ENCODE peak calls at places on chromosomes 13 and 19, in six cellular contexts. X is activated T-cell treated with anti-CD3 and anti-CD28 coated beads for 24 hours, S is Calu3, Q is breast epithelium, J is Daoy, T is pancreas. F is an unnamed sample.

GRCh38 chr19:46812898-46813569 is 24.6 kb upstream of the SLC1A5 start:
- DNase-seq in X (no peak), S (no peak), Q (peak), J (no peak), T (no peak), F (peak)

GRCh38 chr13:27788271-27788670 is 4.0 kb upstream of the GSX1 start:
- DNase-seq in X (no peak), S (no peak), Q (no peak), J (no peak), T (no peak), F (no peak)

GRCh38 chr13:31209172-31209818 is 9.5 kb downstream of the B3GLCT start:
- DNase-seq in X (no peak), S (no peak), Q (peak), J (peak), T (no peak), F (peak)

GRCh38 chr13:94641432-94641941 is 39.8 kb downstream of the GPR180 start:
- DNase-seq in X (no peak), S (no peak), Q (no peak), J (peak), T (no peak), F (no peak)

GRCh38 chr19:51552996-51553725 is 17.9 kb upstream of the ZNF175 start:
- DNase-seq in X (peak), S (peak), Q (no peak), J (peak), T (peak), F (peak)

GRCh38 chr19:14059093-14059480 is 2.8 kb downstream of the PALM3 start:
- DNase-seq in X (peak), S (no peak), Q (no peak), J (no peak), T (no peak), F (peak)

GRCh38 chr19:49875801-49876421 is 1.2 kb downstream of the AKT1S1 start:
- DNase-seq in X (peak), S (peak), Q (no peak), J (peak), T (peak), F (peak)

GRCh38 chr19:1168877-1169791 is 4.9 kb downstream of the SBNO2 start:
- DNase-seq in X (no peak), S (no peak), Q (no peak), J (peak), T (peak), F (peak)

GRCh38 chr13:99313473-99313872 is 6.3 kb upstream of the GPR183 start:
- DNase-seq in X (no peak), S (no peak), Q (no peak), J (no peak), T (no peak), F (no peak)

F was measured in testis.